ENCODE peak calls at places on chromosome 5, in five cellular contexts. One of them, this sample, is unnamed.
A peak's percentile ranks its signal among the peaks of the same experiment; 100 is the strongest.

GRCh38 chr5:168262042-168262743 is 29.3 kb upstream of the WWC1 start:
- DNase-seq in body of pancreas: no peak
- DNase-seq in RWPE1: no peak
- DNase-seq in uterus: no peak
- DNase-seq in AG04450: no peak
- DNase-seq in this sample: no peak

GRCh38 chr5:34511915-34512314 is 144.2 kb upstream of the RAI14 start:
- DNase-seq in body of pancreas: no peak
- DNase-seq in RWPE1: no peak
- DNase-seq in uterus: peak; percentile 76
- DNase-seq in AG04450: no peak
- DNase-seq in this sample: no peak

GRCh38 chr5:122790354-122791123 is 15.7 kb downstream of the SNX2 start:
- DNase-seq in body of pancreas: no peak
- DNase-seq in RWPE1: no peak
- DNase-seq in uterus: no peak
- DNase-seq in AG04450: no peak
- DNase-seq in this sample: no peak

GRCh38 chr5:94025788-94026473 is 284.5 kb upstream of the POU5F2 start:
- DNase-seq in body of pancreas: no peak
- DNase-seq in RWPE1: no peak
- DNase-seq in uterus: no peak
- DNase-seq in AG04450: no peak
- DNase-seq in this sample: no peak

GRCh38 chr5:59039296-59040006 is 456.6 kb downstream of the RAB3C start:
- DNase-seq in body of pancreas: peak; percentile 53
- DNase-seq in RWPE1: peak; percentile 69
- DNase-seq in uterus: peak; percentile 63
- DNase-seq in AG04450: no peak
- DNase-seq in this sample: peak; percentile 64

GRCh38 chr5:146753618-146754123 is 124.9 kb downstream of the PPP2R2B start:
- DNase-seq in body of pancreas: no peak
- DNase-seq in RWPE1: no peak
- DNase-seq in uterus: no peak
- DNase-seq in AG04450: no peak
- DNase-seq in this sample: no peak

GRCh38 chr5:58710871-58711270 is 128.0 kb downstream of the RAB3C start:
- DNase-seq in body of pancreas: no peak
- DNase-seq in RWPE1: no peak
- DNase-seq in uterus: no peak
- DNase-seq in AG04450: no peak
- DNase-seq in this sample: no peak

GRCh38 chr5:135203593-135204036 is 169.6 kb upstream of the PITX1 start:
- DNase-seq in body of pancreas: no peak
- DNase-seq in RWPE1: no peak
- DNase-seq in uterus: no peak
- DNase-seq in AG04450: no peak
- DNase-seq in this sample: no peak

GRCh38 chr5:1292846-1293415 is 1.9 kb downstream of the TERT start:
- DNase-seq in body of pancreas: no peak
- DNase-seq in RWPE1: no peak
- DNase-seq in uterus: no peak
- DNase-seq in AG04450: no peak
- DNase-seq in this sample: no peak
- H3K27ac ChIP-seq in body of pancreas: no peak overlapping the region
- H3K27ac ChIP-seq in RWPE1: no peak overlapping the region
- H3K27ac ChIP-seq in uterus: no peak overlapping the region
- H3K27ac ChIP-seq in AG04450: no peak overlapping the region
- H3K27ac ChIP-seq in this sample: no peak overlapping the region

GRCh38 chr5:38847549-38848341 is 1.9 kb downstream of the OSMR start:
- DNase-seq in body of pancreas: no peak
- DNase-seq in RWPE1: no peak
- DNase-seq in uterus: no peak
- DNase-seq in AG04450: no peak
- DNase-seq in this sample: peak; percentile 64

GRCh38 chr5:38843665-38844064 is 2.1 kb upstream of the OSMR start:
- DNase-seq in body of pancreas: no peak
- DNase-seq in RWPE1: no peak
- DNase-seq in uterus: no peak
- DNase-seq in AG04450: no peak
- DNase-seq in this sample: no peak

GRCh38 chr5:38845555-38846378 is at the start of gene OSMR:
- DNase-seq in body of pancreas: peak; percentile 90
- DNase-seq in RWPE1: peak; percentile 99
- DNase-seq in uterus: peak; percentile 97
- DNase-seq in AG04450: peak; percentile 97
- DNase-seq in this sample: peak; percentile 98

GRCh38 chr5:38846379-38846967 is 661 bp downstream of the OSMR start:
- DNase-seq in body of pancreas: no peak
- DNase-seq in RWPE1: peak; percentile 42
- DNase-seq in uterus: no peak
- DNase-seq in AG04450: no peak
- DNase-seq in this sample: no peak

DNA sequence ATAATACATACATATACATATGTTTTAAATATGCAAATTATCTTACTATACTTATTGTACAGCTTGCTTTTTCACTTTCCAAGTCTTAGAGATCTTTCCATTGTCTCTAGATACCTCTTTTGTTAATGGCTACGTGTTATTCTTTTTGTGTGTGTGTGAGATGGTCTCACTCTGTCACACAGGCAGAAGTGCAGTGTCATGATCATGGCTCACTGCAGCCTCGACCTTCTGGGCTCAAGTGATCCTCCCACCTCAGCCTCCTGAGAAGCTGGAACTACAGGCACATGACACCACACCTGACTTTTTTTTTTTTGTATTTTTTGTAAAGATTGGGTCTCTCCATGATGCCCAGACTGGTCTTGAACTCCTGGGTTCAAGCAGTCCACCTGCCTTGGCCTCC is 2.8 kb downstream of the OSMR start:
- DNase-seq in body of pancreas: no peak
- DNase-seq in RWPE1: no peak
- DNase-seq in uterus: no peak
- DNase-seq in AG04450: no peak
- DNase-seq in this sample: no peak
- H3K27ac ChIP-seq in body of pancreas: no peak overlapping the region
- H3K27ac ChIP-seq in RWPE1: no peak overlapping the region
- H3K27ac ChIP-seq in uterus: no peak overlapping the region
- H3K27ac ChIP-seq in AG04450: no peak overlapping the region
- H3K27ac ChIP-seq in this sample: no peak overlapping the region

GRCh38 chr5:75524071-75524470 is 12.4 kb downstream of the POLK start:
- DNase-seq in body of pancreas: no peak
- DNase-seq in RWPE1: peak; percentile 17
- DNase-seq in uterus: no peak
- DNase-seq in AG04450: no peak
- DNase-seq in this sample: no peak
- H3K27ac ChIP-seq in body of pancreas: no peak overlapping the region
- H3K27ac ChIP-seq in RWPE1: no peak overlapping the region
- H3K27ac ChIP-seq in uterus: no peak overlapping the region
- H3K27ac ChIP-seq in AG04450: no peak overlapping the region
- H3K27ac ChIP-seq in this sample: no peak overlapping the region

GRCh38 chr5:1103093-1103492 is 8.8 kb downstream of the SLC12A7 start:
- DNase-seq in body of pancreas: no peak
- DNase-seq in RWPE1: no peak
- DNase-seq in uterus: no peak
- DNase-seq in AG04450: no peak
- DNase-seq in this sample: no peak
- H3K27ac ChIP-seq in body of pancreas: peak overlapping the region; percentile 49
- H3K27ac ChIP-seq in RWPE1: peak overlapping the region; percentile 45
- H3K27ac ChIP-seq in uterus: peak overlapping the region; percentile 28
- H3K27ac ChIP-seq in AG04450: no peak overlapping the region
- H3K27ac ChIP-seq in this sample: no peak overlapping the region